ENCODE peak calls at places on chromosomes 1 and 21, in four cellular contexts. N is posterior cingulate gyrus, L is EL, A is Daoy. S is an unnamed sample.
A peak's percentile ranks its signal among the peaks of the same experiment; 100 is the strongest.

GRCh38 chr21:45974073-45975016 is 7.2 kb upstream of the COL6A1 start:
- DNase-seq in A (peak; percentile 86), N (no peak), L (peak; percentile 80), S (no peak)

GRCh38 chr1:61588736-61589381 is 136.1 kb downstream of the TM2D1 start:
- DNase-seq in A (peak; percentile 71), N (peak; percentile 24), L (peak; percentile 64), S (peak; percentile 70)

GRCh38 chr1:193406901-193407300 is 220.5 kb upstream of the B3GALT2 start:
- DNase-seq in N (no peak), A (peak; percentile 22), L (peak; percentile 63), S (no peak)

GRCh38 chr1:230868736-230869385 is 540 bp upstream of the C1orf198 start:
- DNase-seq in A (peak; percentile 56), L (peak; percentile 62), N (peak; percentile 45), S (peak; percentile 16)

GRCh38 chr1:206945779-206946178 is 487 bp downstream of the PIGR start:
- DNase-seq in N (no peak), L (no peak), A (no peak), S (no peak)

GRCh38 chr1:55938861-55939260 is 640.5 kb downstream of the PLPP3 start:
- DNase-seq in N (no peak), L (no peak), A (no peak), S (no peak)

GRCh38 chr1:15408890-15409399 is 743 bp upstream of the EFHD2 start:
- DNase-seq in A (no peak), L (no peak), N (no peak), S (no peak)

GRCh38 chr1:116737855-116738318 is 16.3 kb upstream of the CD2 start:
- DNase-seq in A (no peak), N (no peak), L (no peak), S (no peak)

GRCh38 chr1:42152907-42153597 is at the start of gene GUCA2B:
- DNase-seq in N (no peak), L (no peak), A (no peak), S (no peak)

GRCh38 chr1:198147216-198147615 is 9.6 kb upstream of the NEK7 start:
- DNase-seq in N (no peak), A (no peak), L (no peak), S (no peak)

GRCh38 chr1:163535807-163536206 is 214.1 kb downstream of the NUF2 start:
- DNase-seq in L (peak; percentile 4), A (peak; percentile 12), N (no peak), S (no peak)

GRCh38 chr1:233300326-233300725 is 4.8 kb upstream of the PCNX2 start:
- DNase-seq in L (no peak), N (no peak), A (no peak), S (no peak)

S was measured in head of caudate nucleus.